ENCODE peak calls at places on chromosomes 3 and 15, in eight cellular contexts. R, K, B, Z, O, Y, D and I are unnamed samples.
A peak's percentile ranks its signal among the peaks of the same experiment; 100 is the strongest.

GRCh38 chr3:25572919-25573385 is 91.8 kb downstream of the TOP2B start:
- DNase-seq in B (no peak), K (no peak), R (no peak), O (no peak), D (no peak), Z (peak; percentile 81), Y (no peak), I (no peak)

GRCh38 chr3:42906085-42906904 is at the start of gene ZNF662:
- DNase-seq in Z (no peak), Y (no peak), R (no peak), D (peak; percentile 3), O (peak; percentile 58), B (peak; percentile 63), K (no peak), I (no peak)

GRCh38 chr3:134317106-134317947 is 56.9 kb downstream of the AMOTL2 start:
- DNase-seq in K (peak; percentile 97), R (no peak), O (no peak), Z (no peak), B (no peak), D (no peak), Y (no peak), I (no peak)

GRCh38 chr15:99704444-99704838 is 28.8 kb downstream of the LYSMD4 start:
- DNase-seq in O (no peak), R (no peak), B (peak; percentile 92), D (peak; percentile 59), Z (peak; percentile 91), Y (peak; percentile 28), K (peak; percentile 90), I (peak; percentile 67)

GRCh38 chr3:167520656-167521360 is 47.0 kb upstream of the SERPINI2 start:
- DNase-seq in D (no peak), K (no peak), Z (no peak), B (no peak), R (no peak), Y (no peak), O (no peak), I (no peak)

GRCh38 chr3:173938159-173938558 is 540.6 kb downstream of the NLGN1 start:
- DNase-seq in Y (no peak), K (peak; percentile 95), O (no peak), Z (peak; percentile 79), D (peak; percentile 41), B (no peak), R (no peak), I (no peak)

GRCh38 chr3:60932669-60933068 is 318.6 kb downstream of the FHIT start:
- DNase-seq in Z (no peak), K (peak; percentile 37), Y (no peak), D (no peak), O (no peak), B (no peak), R (no peak), I (no peak)

GRCh38 chr15:52698514-52698913 is 19.3 kb upstream of the ATOSA start:
- DNase-seq in Z (peak; percentile 54), D (no peak), K (no peak), R (no peak), O (no peak), B (no peak), Y (no peak), I (no peak)

GRCh38 chr3:142509079-142509478 is 61.2 kb upstream of the XRN1 start:
- DNase-seq in B (no peak), O (no peak), Z (no peak), K (no peak), Y (no peak), D (no peak), R (no peak), I (no peak)